ENCODE peak calls at places on chromosomes 11 and 22, in five cellular contexts. One of them, this sample, is unnamed.

GRCh38 chr22:45170001-45170466 is 6.3 kb downstream of the NUP50 start:
- DNase-seq in T-cell: no peak
- DNase-seq in NCI-H1092: no peak
- DNase-seq in stimulated activated CD4-positive, alpha-beta T cell treated with anti-CD3 and anti-CD28 coated beads, Interleukin-4, amount 100 ng/mL, for 24 hours: peak
- DNase-seq in RKO: no peak
- DNase-seq in this sample: no peak

GRCh38 chr11:1239596-1240205 is 16.8 kb downstream of the MUC5B start:
- DNase-seq in T-cell: no peak
- DNase-seq in NCI-H1092: no peak
- DNase-seq in stimulated activated CD4-positive, alpha-beta T cell treated with anti-CD3 and anti-CD28 coated beads, Interleukin-4, amount 100 ng/mL, for 24 hours: no peak
- DNase-seq in RKO: no peak
- DNase-seq in this sample: no peak

GRCh38 chr11:16603890-16604783 is 134.3 kb upstream of the C11orf58 start:
- DNase-seq in T-cell: no peak
- DNase-seq in NCI-H1092: no peak
- DNase-seq in stimulated activated CD4-positive, alpha-beta T cell treated with anti-CD3 and anti-CD28 coated beads, Interleukin-4, amount 100 ng/mL, for 24 hours: no peak
- DNase-seq in RKO: no peak
- DNase-seq in this sample: no peak

GRCh38 chr11:2582436-2582931 is 117.3 kb downstream of the KCNQ1OT1 start:
- DNase-seq in T-cell: no peak
- DNase-seq in NCI-H1092: no peak
- DNase-seq in stimulated activated CD4-positive, alpha-beta T cell treated with anti-CD3 and anti-CD28 coated beads, Interleukin-4, amount 100 ng/mL, for 24 hours: no peak
- DNase-seq in RKO: no peak
- DNase-seq in this sample: no peak

GRCh38 chr11:2590951-2591754 is 108.6 kb downstream of the KCNQ1OT1 start:
- DNase-seq in T-cell: no peak
- DNase-seq in NCI-H1092: no peak
- DNase-seq in stimulated activated CD4-positive, alpha-beta T cell treated with anti-CD3 and anti-CD28 coated beads, Interleukin-4, amount 100 ng/mL, for 24 hours: peak
- DNase-seq in RKO: no peak
- DNase-seq in this sample: no peak

GRCh38 chr22:37233751-37234631 is 10.1 kb downstream of the RAC2 start:
- DNase-seq in T-cell: no peak
- DNase-seq in NCI-H1092: no peak
- DNase-seq in stimulated activated CD4-positive, alpha-beta T cell treated with anti-CD3 and anti-CD28 coated beads, Interleukin-4, amount 100 ng/mL, for 24 hours: no peak
- DNase-seq in RKO: no peak
- DNase-seq in this sample: no peak

GRCh38 chr11:69682681-69683326 is 7.7 kb upstream of the LTO1 start:
- DNase-seq in T-cell: no peak
- DNase-seq in NCI-H1092: no peak
- DNase-seq in stimulated activated CD4-positive, alpha-beta T cell treated with anti-CD3 and anti-CD28 coated beads, Interleukin-4, amount 100 ng/mL, for 24 hours: no peak
- DNase-seq in RKO: no peak
- DNase-seq in this sample: no peak

GRCh38 chr11:110305169-110306018 is 9.0 kb upstream of the RDX start:
- DNase-seq in T-cell: no peak
- DNase-seq in NCI-H1092: no peak
- DNase-seq in stimulated activated CD4-positive, alpha-beta T cell treated with anti-CD3 and anti-CD28 coated beads, Interleukin-4, amount 100 ng/mL, for 24 hours: no peak
- DNase-seq in RKO: no peak
- DNase-seq in this sample: no peak

GRCh38 chr11:43676933-43677332 is 3.6 kb upstream of the HSD17B12 start:
- DNase-seq in T-cell: no peak
- DNase-seq in NCI-H1092: no peak
- DNase-seq in stimulated activated CD4-positive, alpha-beta T cell treated with anti-CD3 and anti-CD28 coated beads, Interleukin-4, amount 100 ng/mL, for 24 hours: no peak
- DNase-seq in RKO: no peak
- DNase-seq in this sample: no peak

GRCh38 chr11:99370557-99371200 is 349.9 kb downstream of the CNTN5 start:
- DNase-seq in T-cell: no peak
- DNase-seq in NCI-H1092: no peak
- DNase-seq in stimulated activated CD4-positive, alpha-beta T cell treated with anti-CD3 and anti-CD28 coated beads, Interleukin-4, amount 100 ng/mL, for 24 hours: no peak
- DNase-seq in RKO: peak
- DNase-seq in this sample: no peak

GRCh38 chr11:22884268-22884667 is 24.0 kb upstream of the CCDC179 start:
- DNase-seq in T-cell: no peak
- DNase-seq in NCI-H1092: no peak
- DNase-seq in stimulated activated CD4-positive, alpha-beta T cell treated with anti-CD3 and anti-CD28 coated beads, Interleukin-4, amount 100 ng/mL, for 24 hours: no peak
- DNase-seq in RKO: no peak
- DNase-seq in this sample: no peak

GRCh38 chr22:17972385-17973181 is 51.8 kb downstream of the MICAL3 start:
- DNase-seq in T-cell: no peak
- DNase-seq in NCI-H1092: no peak
- DNase-seq in stimulated activated CD4-positive, alpha-beta T cell treated with anti-CD3 and anti-CD28 coated beads, Interleukin-4, amount 100 ng/mL, for 24 hours: no peak
- DNase-seq in RKO: no peak
- DNase-seq in this sample: no peak

GRCh38 chr22:50712341-50713007 is 25.5 kb upstream of the ACR start:
- DNase-seq in T-cell: no peak
- DNase-seq in NCI-H1092: no peak
- DNase-seq in stimulated activated CD4-positive, alpha-beta T cell treated with anti-CD3 and anti-CD28 coated beads, Interleukin-4, amount 100 ng/mL, for 24 hours: no peak
- DNase-seq in RKO: no peak
- DNase-seq in this sample: no peak

GRCh38 chr22:24067587-24068376 is 56.7 kb downstream of the CABIN1 start:
- DNase-seq in T-cell: no peak
- DNase-seq in NCI-H1092: peak
- DNase-seq in stimulated activated CD4-positive, alpha-beta T cell treated with anti-CD3 and anti-CD28 coated beads, Interleukin-4, amount 100 ng/mL, for 24 hours: no peak
- DNase-seq in RKO: no peak
- DNase-seq in this sample: no peak

GRCh38 chr22:49954354-49954753 is 6.2 kb upstream of the PIM3 start:
- DNase-seq in T-cell: no peak
- DNase-seq in NCI-H1092: no peak
- DNase-seq in stimulated activated CD4-positive, alpha-beta T cell treated with anti-CD3 and anti-CD28 coated beads, Interleukin-4, amount 100 ng/mL, for 24 hours: no peak
- DNase-seq in RKO: no peak
- DNase-seq in this sample: no peak

This sample was measured in CD8-positive, alpha-beta T cell.